ENCODE peak calls at places on chromosomes 1 and 21, in eight cellular contexts. F, Q, I, J, A, N, H and Z are unnamed samples.

GRCh38 chr1:30244801-30245200 is 478.6 kb downstream of the MATN1 start:
- DNase-seq in A (no peak), H (no peak), I (no peak), J (no peak), Q (no peak), N (no peak), F (peak), Z (no peak)

GRCh38 chr1:248622491-248623106 is 12.3 kb downstream of the OR2T11 start:
- DNase-seq in J (no peak), Q (no peak), F (no peak), H (no peak), N (peak), I (no peak), A (no peak), Z (no peak)

GRCh38 chr1:205449750-205450443 is 5.9 kb downstream of the BLACAT1 start:
- DNase-seq in F (no peak), H (no peak), J (peak), N (no peak), I (no peak), A (no peak), Q (peak), Z (peak)

GRCh38 chr1:231581859-231582258 is 44.7 kb upstream of the DISC1 start:
- DNase-seq in N (no peak), F (no peak), J (no peak), H (no peak), A (no peak), Q (no peak), I (no peak), Z (no peak)

GRCh38 chr1:61491497-61491896 is 233.4 kb downstream of the TM2D1 start:
- DNase-seq in Q (no peak), J (no peak), F (no peak), N (no peak), I (peak), H (no peak), A (no peak), Z (no peak)

GRCh38 chr21:32330784-32331311 is 32.2 kb downstream of the MRAP start:
- DNase-seq in Q (no peak), I (no peak), A (no peak), H (no peak), N (no peak), J (no peak), F (no peak), Z (no peak)

GRCh38 chr1:197976368-197976767 is 59.2 kb downstream of the LHX9 start:
- DNase-seq in N (no peak), H (no peak), I (no peak), F (no peak), Q (no peak), J (no peak), A (no peak), Z (no peak)

GRCh38 chr1:178953034-178953433 is 72.7 kb upstream of the FAM20B start:
- DNase-seq in H (no peak), Q (no peak), J (no peak), F (no peak), I (peak), N (no peak), A (no peak), Z (no peak)

GRCh38 chr1:90223401-90223800 is 228.5 kb downstream of the ZNF326 start:
- DNase-seq in I (no peak), A (no peak), Q (no peak), J (no peak), N (no peak), F (no peak), H (no peak), Z (no peak)

DNA sequence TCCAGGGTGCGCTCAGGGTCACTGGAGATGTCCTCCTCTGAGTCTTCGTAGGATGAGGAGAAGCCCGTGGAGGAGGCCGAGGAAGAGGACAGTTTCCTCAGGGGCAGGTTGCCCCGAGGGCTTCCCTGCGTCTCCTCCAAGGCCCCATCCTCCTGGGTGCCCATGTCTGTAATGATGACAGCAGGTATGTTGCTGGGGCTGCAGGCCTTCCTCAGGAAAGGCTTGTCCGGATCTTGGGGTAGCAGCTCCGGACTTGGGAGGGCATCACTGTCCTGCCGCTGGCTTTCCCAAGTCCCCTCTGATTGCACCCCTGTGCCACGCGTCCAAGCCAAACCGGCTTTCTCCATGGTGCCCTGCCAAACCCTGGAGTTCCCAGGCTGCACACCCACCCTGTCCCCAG is 3.5 kb downstream of the ITPKB start:
- DNase-seq in Q (no peak), H (no peak), I (no peak), A (no peak), N (no peak), F (no peak), J (no peak), Z (no peak)
- TF ChIP-seq POLR2A in Q (no peak), H (no peak), I (no peak), A (no peak), N (no peak), F (no peak), J (no peak), Z (no peak)

GRCh38 chr1:28770601-28771165 is 33.9 kb downstream of the YTHDF2 start:
- DNase-seq in Q (no peak), H (no peak), A (no peak), J (no peak), I (no peak), F (no peak), N (no peak), Z (no peak)
- TF ChIP-seq POLR2A in Q (no peak), H (no peak), A (no peak), J (no peak), I (no peak), F (no peak), N (no peak), Z (no peak)

DNA sequence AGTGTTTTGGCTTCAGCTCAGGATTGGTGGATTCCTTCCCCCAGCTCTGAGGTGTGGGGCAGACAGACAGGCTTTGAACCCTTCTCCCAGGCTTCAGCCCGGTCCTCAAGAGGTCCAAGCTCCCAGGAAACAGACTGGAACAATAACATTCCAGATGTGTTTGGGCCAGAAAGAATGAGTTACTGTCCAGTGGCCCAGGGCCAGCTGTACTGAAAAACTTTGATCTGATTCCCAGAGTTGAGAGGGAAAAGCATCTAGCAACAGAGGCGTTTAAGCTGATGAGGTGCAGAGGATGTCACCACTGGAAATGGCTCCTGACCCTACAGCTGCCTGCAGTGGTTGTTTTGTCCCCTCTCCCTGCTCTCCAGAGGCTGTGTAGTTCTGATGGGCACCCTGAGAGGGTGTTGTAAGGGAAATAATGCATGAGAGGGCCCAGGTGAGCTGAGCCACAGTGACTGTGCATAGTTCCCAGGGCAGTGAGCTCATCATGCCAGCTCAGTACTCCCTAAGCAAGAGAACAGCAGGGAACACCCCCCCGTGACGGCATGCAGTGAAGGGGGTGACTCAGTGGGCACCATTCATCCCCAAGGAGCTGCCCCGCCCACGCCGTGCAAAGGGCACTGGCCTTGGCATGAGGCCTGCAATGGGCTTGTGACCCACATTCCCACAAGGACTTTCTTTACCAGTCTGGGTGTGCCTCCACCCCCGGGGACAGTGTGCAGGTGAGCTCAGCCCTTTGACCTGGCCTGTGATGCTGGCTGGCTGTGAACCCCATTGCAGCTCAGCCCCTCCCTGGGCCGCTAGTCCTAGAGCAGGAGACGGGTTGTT is 13.8 kb upstream of the SFN start:
- DNase-seq in F (peak), N (no peak), Q (no peak), J (peak), H (no peak), A (no peak), I (peak), Z (peak)
- TF ChIP-seq POLR2A in F (no peak), N (no peak), Q (no peak), J (no peak), H (no peak), A (no peak), I (no peak), Z (no peak)

GRCh38 chr21:42569732-42570301 is 56.2 kb downstream of the SLC37A1 start:
- DNase-seq in J (peak), N (no peak), I (peak), A (no peak), Q (no peak), F (peak), H (no peak), Z (no peak)
- TF ChIP-seq POLR2A in J (no peak), N (no peak), I (no peak), A (no peak), Q (no peak), F (no peak), H (no peak), Z (no peak)

DNA sequence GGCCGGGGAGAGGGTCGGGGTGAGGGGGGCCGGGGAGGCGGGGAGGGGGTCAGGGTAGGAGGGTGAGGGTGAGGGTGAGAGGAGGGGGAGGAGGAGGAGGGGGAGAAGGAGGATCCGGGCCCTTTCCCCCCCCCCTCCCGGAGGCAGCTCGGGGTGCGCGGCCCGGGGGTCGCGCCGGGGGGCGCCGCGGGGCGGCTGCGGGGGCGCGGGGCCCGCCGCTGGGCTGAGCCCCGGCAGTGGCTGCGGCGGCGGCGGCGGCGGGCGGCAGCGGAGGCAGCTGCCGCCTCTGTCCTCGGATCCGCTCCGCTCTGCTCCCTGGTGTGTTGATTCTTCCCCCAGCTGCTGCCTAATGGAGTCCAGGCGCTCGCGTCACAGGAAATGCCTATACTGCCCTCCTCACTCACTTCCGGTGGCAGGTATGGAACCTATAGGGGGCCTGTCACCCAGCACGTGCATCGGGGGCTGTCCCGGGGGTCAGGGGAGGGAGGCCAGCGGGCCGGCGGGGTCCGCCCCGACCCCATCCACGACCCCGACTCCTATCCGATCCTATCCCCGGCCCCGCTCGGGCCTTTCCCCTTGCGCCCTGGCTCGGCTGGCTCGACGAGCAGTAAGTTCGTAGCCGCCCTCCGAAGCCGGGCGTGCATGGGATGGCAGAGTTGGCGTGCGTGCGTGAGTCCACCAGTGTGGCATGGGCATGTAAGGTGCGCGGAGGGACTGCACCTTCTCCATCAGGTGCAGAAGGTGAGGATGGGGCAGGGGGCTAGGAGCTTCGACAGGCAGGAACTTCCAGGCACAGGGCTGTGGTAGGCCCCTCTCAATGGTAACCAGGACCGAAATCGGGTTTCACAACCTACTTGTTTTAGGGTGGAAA is at the start of gene WDR26:
- DNase-seq in I (peak), J (peak), A (no peak), N (peak), Q (peak), H (peak), F (peak), Z (peak)
- TF ChIP-seq POLR2A in I (peak), J (peak), A (no peak), N (peak), Q (peak), H (no peak), F (peak), Z (peak)

GRCh38 chr1:59967780-59968179 is 41.2 kb upstream of the CYP2J2 start:
- DNase-seq in A (no peak), I (no peak), H (no peak), Q (no peak), J (no peak), N (no peak), F (no peak), Z (no peak)

GRCh38 chr1:59971464-59971911 is 44.9 kb upstream of the CYP2J2 start:
- DNase-seq in N (peak), I (peak), J (peak), H (no peak), Q (peak), A (no peak), F (peak), Z (peak)

GRCh38 chr1:59972216-59972924 is 45.8 kb upstream of the CYP2J2 start:
- DNase-seq in H (no peak), N (no peak), I (no peak), J (no peak), Q (no peak), F (no peak), A (no peak), Z (no peak)

GRCh38 chr1:59967141-59967697 is 40.6 kb upstream of the CYP2J2 start:
- DNase-seq in Q (peak), A (no peak), F (no peak), J (no peak), I (no peak), N (no peak), H (no peak), Z (no peak)
- TF ChIP-seq POLR2A in Q (no peak), A (no peak), F (no peak), J (no peak), I (no peak), N (no peak), H (no peak), Z (no peak)

GRCh38 chr1:8860738-8861516 is 17.6 kb downstream of the ENO1 start:
- DNase-seq in N (no peak), F (no peak), Q (no peak), J (no peak), A (no peak), I (no peak), H (no peak), Z (no peak)

GRCh38 chr1:8856689-8857412 is 21.6 kb downstream of the ENO1 start:
- DNase-seq in H (no peak), I (no peak), N (no peak), F (no peak), Q (no peak), A (no peak), J (no peak), Z (no peak)

GRCh38 chr1:8858112-8858668 is 20.3 kb downstream of the ENO1 start:
- DNase-seq in I (no peak), H (no peak), Q (no peak), F (no peak), N (no peak), J (no peak), A (no peak), Z (peak)

GRCh38 chr1:8862528-8862927 is 16.0 kb downstream of the ENO1 start:
- DNase-seq in I (no peak), F (no peak), Q (no peak), J (no peak), A (no peak), N (no peak), H (no peak), Z (no peak)

DNA sequence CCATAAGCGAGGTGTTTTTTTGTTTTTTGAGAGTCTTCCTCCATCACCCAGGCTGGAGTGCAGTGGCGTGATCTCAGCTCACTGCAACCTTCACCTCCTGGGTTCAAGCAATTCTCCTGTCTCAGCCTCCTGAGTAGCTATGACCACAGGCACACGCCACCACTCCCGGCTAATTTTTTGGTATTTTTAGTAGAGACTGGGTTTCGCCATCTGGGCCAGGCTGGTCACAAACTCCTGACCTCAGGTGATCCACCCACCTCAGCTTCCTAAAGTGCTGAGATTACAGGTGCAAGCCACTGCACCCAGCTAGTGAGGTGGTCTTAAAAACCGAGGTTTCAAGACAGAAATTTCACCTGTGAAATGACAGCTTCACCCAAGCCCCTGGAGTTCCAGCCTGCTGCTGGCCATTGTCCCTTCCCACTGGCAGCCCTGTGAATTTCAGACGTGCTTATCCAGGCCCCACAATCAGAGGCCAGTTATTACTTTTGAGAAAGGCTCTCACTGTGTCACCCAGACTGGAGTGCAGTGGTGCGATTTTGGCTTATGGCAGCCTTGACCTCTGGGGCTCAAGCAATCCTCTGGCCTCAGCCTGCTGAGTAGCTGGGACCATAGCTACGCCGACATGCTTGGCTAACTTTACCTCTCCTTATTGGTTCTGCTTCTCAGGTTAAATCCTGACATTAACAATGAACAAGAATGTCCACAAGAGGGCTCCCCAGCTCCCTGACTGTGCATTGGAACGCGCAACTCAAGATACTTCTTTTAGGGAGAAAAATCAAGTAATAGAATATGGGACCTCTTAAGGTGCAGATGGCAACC is 19.4 kb downstream of the ENO1 start:
- DNase-seq in I (peak), J (peak), A (no peak), N (no peak), Q (peak), F (no peak), H (no peak), Z (no peak)
- TF ChIP-seq POLR2A in I (no peak), J (no peak), A (no peak), N (peak), Q (no peak), F (no peak), H (no peak), Z (no peak)